ENCODE peak calls at places on chromosomes 2 and 18, in seven cellular contexts. W is spleen, U is SK-N-SH, G is endothelial cell, Z is Peyer's patch, A is mucosa of descending colon, P is cardiac muscle cell. B is an unnamed sample.

GRCh38 chr2:71631411-71631931 is 178.1 kb downstream of the DYSF start:
- DNase-seq in W (no peak), U (no peak), G (no peak), Z (no peak), A (no peak), P (no peak), B (no peak)

GRCh38 chr2:114807666-114808065 is 365.2 kb downstream of the DPP10 start:
- DNase-seq in W (no peak), U (no peak), G (no peak), Z (no peak), A (no peak), P (no peak), B (no peak)

GRCh38 chr2:24050041-24050655 is 607 bp downstream of the FKBP1B start:
- DNase-seq in W (peak), U (peak), G (peak), Z (peak), A (peak), P (peak), B (peak)

GRCh38 chr2:15334650-15335326 is 226.3 kb downstream of the NBAS start:
- DNase-seq in W (no peak), U (no peak), G (no peak), Z (no peak), A (no peak), P (no peak), B (no peak)

GRCh38 chr2:120324926-120325325 is 21.0 kb upstream of the INHBB start:
- DNase-seq in W (no peak), U (no peak), G (no peak), Z (no peak), A (no peak), P (no peak), B (no peak)

GRCh38 chr18:3397786-3398185 is 52.2 kb upstream of the TGIF1 start:
- DNase-seq in W (no peak), U (no peak), G (no peak), Z (no peak), A (no peak), P (no peak), B (no peak)

GRCh38 chr2:186991766-186992417 is 142.9 kb upstream of the ZSWIM2 start:
- DNase-seq in W (no peak), U (no peak), G (no peak), Z (no peak), A (no peak), P (no peak), B (no peak)

GRCh38 chr2:161102770-161103450 is 57.3 kb upstream of the TANK start:
- DNase-seq in W (no peak), U (no peak), G (no peak), Z (no peak), A (no peak), P (no peak), B (no peak)

GRCh38 chr2:48140586-48140985 is 234.3 kb upstream of the FBXO11 start:
- DNase-seq in W (no peak), U (no peak), G (no peak), Z (no peak), A (no peak), P (no peak), B (no peak)

GRCh38 chr2:7180641-7181370 is 263.6 kb downstream of the RNF144A start:
- DNase-seq in W (no peak), U (no peak), G (no peak), Z (no peak), A (no peak), P (no peak), B (no peak)

GRCh38 chr2:152718909-152719645 is 657 bp downstream of the ARL6IP6 start:
- DNase-seq in W (no peak), U (peak), G (no peak), Z (no peak), A (peak), P (peak), B (peak)

GRCh38 chr2:174004311-174004695 is 39.1 kb upstream of the SP3 start:
- DNase-seq in W (no peak), U (no peak), G (no peak), Z (no peak), A (no peak), P (no peak), B (no peak)

GRCh38 chr2:7523557-7524210 is 606.5 kb downstream of the RNF144A start:
- DNase-seq in W (no peak), U (no peak), G (no peak), Z (no peak), A (no peak), P (no peak), B (no peak)

GRCh38 chr2:74648009-74648443 is at the start of gene M1AP:
- DNase-seq in W (no peak), U (no peak), G (peak), Z (no peak), A (peak), P (no peak), B (peak)

GRCh38 chr2:55875434-55876135 is 48.0 kb downstream of the EFEMP1 start:
- DNase-seq in W (no peak), U (no peak), G (no peak), Z (no peak), A (no peak), P (no peak), B (no peak)

GRCh38 chr2:241788135-241788534 is 11.5 kb downstream of the GAL3ST2 start:
- DNase-seq in W (no peak), U (no peak), G (no peak), Z (no peak), A (no peak), P (no peak), B (no peak)

GRCh38 chr18:3048121-3048520 is 35.2 kb upstream of the LPIN2 start:
- DNase-seq in W (no peak), U (peak), G (no peak), Z (no peak), A (peak), P (no peak), B (peak)

GRCh38 chr2:76413436-76413835 is 702.7 kb upstream of the GCFC2 start:
- DNase-seq in W (no peak), U (no peak), G (no peak), Z (no peak), A (no peak), P (no peak), B (no peak)

GRCh38 chr2:206084870-206085741 is 868 bp downstream of the INO80D start:
- DNase-seq in W (peak), U (peak), G (peak), Z (peak), A (peak), P (peak), B (peak)

GRCh38 chr2:162333968-162334367 is 10.0 kb upstream of the GCA start:
- DNase-seq in W (no peak), U (no peak), G (peak), Z (no peak), A (no peak), P (peak), B (no peak)
- TF ChIP-seq CTCF in W (peak), U (peak), G (no peak), Z (peak), A (peak), P (peak), B (peak)

DNA sequence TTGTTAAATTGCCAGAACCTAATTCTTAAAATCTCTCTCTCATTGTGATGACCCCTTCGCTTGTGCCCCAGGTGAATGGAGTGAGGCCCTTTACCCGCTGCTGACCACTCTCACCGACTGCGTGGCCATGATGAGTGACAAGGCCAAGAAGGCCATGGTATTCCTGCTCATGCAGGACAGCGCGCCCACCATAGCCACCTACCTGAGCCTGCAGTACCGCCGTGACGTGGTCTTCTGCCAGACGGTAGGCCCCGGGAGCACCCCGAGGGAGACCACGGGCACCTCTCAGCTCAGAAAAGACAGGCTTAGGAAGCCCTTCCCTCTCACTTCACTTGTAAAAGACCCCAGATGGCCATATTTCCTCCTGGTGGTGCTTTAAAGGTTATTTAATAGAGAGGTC is 44.9 kb downstream of the COA5 start:
- DNase-seq in W (no peak), U (no peak), G (no peak), Z (no peak), A (no peak), P (no peak), B (no peak)
- TF ChIP-seq CTCF in W (no peak), U (no peak), G (no peak), Z (no peak), A (no peak), P (no peak), B (no peak)

GRCh38 chr2:216231867-216232266 is 122.7 kb downstream of the XRCC5 start:
- DNase-seq in W (no peak), U (no peak), G (no peak), Z (no peak), A (no peak), P (no peak), B (no peak)

GRCh38 chr2:216234106-216234505 is 125.0 kb downstream of the XRCC5 start:
- DNase-seq in W (no peak), U (no peak), G (no peak), Z (no peak), A (no peak), P (no peak), B (no peak)

GRCh38 chr2:216233281-216233995 is 124.3 kb downstream of the XRCC5 start:
- DNase-seq in W (no peak), U (no peak), G (no peak), Z (no peak), A (no peak), P (no peak), B (no peak)

GRCh38 chr2:216232721-216233120 is 123.6 kb downstream of the XRCC5 start:
- DNase-seq in W (no peak), U (no peak), G (no peak), Z (no peak), A (no peak), P (no peak), B (no peak)

DNA sequence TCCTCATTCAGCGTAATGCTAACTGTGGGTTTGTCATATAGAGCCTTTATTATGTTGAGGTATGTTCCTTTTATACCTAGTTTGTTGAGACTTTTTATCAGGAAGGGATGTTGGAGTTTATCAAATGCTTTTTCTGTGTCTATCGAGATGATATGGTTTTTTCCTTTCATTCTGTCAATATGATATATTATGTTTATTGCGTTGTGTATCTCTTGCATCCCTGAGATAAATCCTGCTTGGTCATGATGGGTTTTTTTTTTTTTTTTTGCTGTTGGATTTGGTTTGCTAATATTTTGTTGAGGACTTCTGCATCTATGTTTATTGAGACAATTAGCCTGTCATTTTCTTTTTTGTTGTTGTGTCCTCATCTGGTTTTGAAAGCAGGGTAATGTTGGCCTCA is 120.3 kb downstream of the XRCC5 start:
- DNase-seq in W (no peak), U (no peak), G (no peak), Z (no peak), A (no peak), P (no peak), B (no peak)
- TF ChIP-seq CTCF in W (no peak), U (no peak), G (no peak), Z (no peak), A (no peak), P (no peak), B (no peak)

DNA sequence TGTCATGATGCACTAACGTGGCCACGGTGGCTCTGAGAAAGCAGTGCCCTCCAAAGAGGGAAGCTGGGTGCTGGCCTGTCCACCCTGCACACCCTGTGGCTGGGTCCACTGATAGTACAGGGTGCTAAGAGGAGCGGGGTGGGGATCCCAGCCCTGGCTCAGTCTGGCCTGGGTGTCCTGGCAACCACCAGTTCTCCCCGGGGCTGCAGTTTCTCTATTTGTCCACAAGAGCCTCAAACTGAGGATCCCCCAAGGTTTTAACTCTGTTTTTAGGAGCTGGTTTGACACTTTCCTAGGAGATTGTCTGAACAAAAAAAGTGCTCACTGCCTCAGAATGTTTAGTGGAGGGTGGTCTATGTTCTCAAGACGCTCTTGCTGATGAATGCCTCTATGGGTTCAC is 29.0 kb downstream of the EDAR start:
- DNase-seq in W (no peak), U (no peak), G (no peak), Z (no peak), A (no peak), P (no peak), B (no peak)
- TF ChIP-seq CTCF in W (no peak), U (peak), G (peak), Z (peak), A (no peak), P (peak), B (no peak)

GRCh38 chr2:138658187-138658894 is 121.8 kb downstream of the NXPH2 start:
- DNase-seq in W (no peak), U (no peak), G (no peak), Z (no peak), A (no peak), P (peak), B (no peak)
- TF ChIP-seq CTCF in W (no peak), U (no peak), G (no peak), Z (no peak), A (no peak), P (peak), B (no peak)

GRCh38 chr2:109459485-109459884 is 154.3 kb downstream of the SEPTIN10 start:
- DNase-seq in W (peak), U (no peak), G (no peak), Z (no peak), A (no peak), P (no peak), B (no peak)

GRCh38 chr2:109456776-109457175 is 157.0 kb downstream of the SEPTIN10 start:
- DNase-seq in W (peak), U (no peak), G (no peak), Z (no peak), A (no peak), P (no peak), B (no peak)

GRCh38 chr2:109457366-109457765 is 156.4 kb downstream of the SEPTIN10 start:
- DNase-seq in W (peak), U (no peak), G (no peak), Z (no peak), A (no peak), P (no peak), B (no peak)

GRCh38 chr2:109458512-109458911 is 155.3 kb downstream of the SEPTIN10 start:
- DNase-seq in W (peak), U (no peak), G (no peak), Z (no peak), A (no peak), P (no peak), B (no peak)

GRCh38 chr2:109457811-109458210 is 156.0 kb downstream of the SEPTIN10 start:
- DNase-seq in W (peak), U (no peak), G (no peak), Z (no peak), A (no peak), P (no peak), B (no peak)
- TF ChIP-seq CTCF in W (no peak), U (peak), G (no peak), Z (no peak), A (no peak), P (peak), B (no peak)

GRCh38 chr18:69946608-69947155 is 991 bp downstream of the CD226 start:
- DNase-seq in W (no peak), U (no peak), G (no peak), Z (no peak), A (no peak), P (no peak), B (no peak)

GRCh38 chr18:69941183-69941582 is 6.5 kb downstream of the CD226 start:
- DNase-seq in W (no peak), U (no peak), G (no peak), Z (no peak), A (no peak), P (no peak), B (no peak)

GRCh38 chr18:69945220-69946114 is 2.2 kb downstream of the CD226 start:
- DNase-seq in W (no peak), U (no peak), G (no peak), Z (no peak), A (no peak), P (no peak), B (no peak)

GRCh38 chr18:69944434-69944833 is 3.2 kb downstream of the CD226 start:
- DNase-seq in W (no peak), U (no peak), G (no peak), Z (no peak), A (no peak), P (no peak), B (no peak)

DNA sequence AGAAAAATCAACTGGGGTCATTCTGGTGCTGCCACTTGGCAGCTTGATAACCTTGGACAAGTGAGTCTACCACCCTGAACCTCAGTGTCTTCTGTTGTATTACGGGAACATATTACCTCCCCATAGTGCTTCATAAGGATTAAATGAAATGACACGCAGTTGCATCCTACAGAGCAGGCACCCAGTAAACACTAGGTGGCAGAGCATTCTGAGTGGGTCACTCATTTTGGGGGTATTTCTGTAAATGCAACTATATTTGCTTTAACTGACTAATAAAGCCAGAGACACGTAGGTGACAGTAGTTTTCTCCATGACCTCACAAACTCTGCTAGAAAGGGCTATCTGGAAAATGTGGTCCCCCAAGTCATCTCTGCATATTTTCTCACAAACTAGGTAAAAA is 4.7 kb downstream of the CD226 start:
- DNase-seq in W (no peak), U (no peak), G (no peak), Z (no peak), A (no peak), P (no peak), B (no peak)
- TF ChIP-seq CTCF in W (no peak), U (no peak), G (no peak), Z (no peak), A (no peak), P (peak), B (no peak)

GRCh38 chr2:179655627-179656026 is 205.8 kb downstream of the ZNF385B start:
- DNase-seq in W (no peak), U (no peak), G (no peak), Z (no peak), A (no peak), P (no peak), B (no peak)
- TF ChIP-seq CTCF in W (no peak), U (no peak), G (no peak), Z (no peak), A (no peak), P (no peak), B (no peak)